ENCODE peak calls at places on chromosomes 7 and 10, in nine cellular contexts. One of them, this sample, is unnamed.

GRCh38 chr10:86374664-86375063 is 8.1 kb upstream of the GRID1 start:
- DNase-seq in endothelial cell: no peak
- DNase-seq in stimulated activated naive CD8-positive, alpha-beta T cell treated with anti-CD3 and anti-CD28 coated beads, Interleukin-15, amount 100 ng/mL, for 72 hours: no peak
- DNase-seq in osteocyte: peak; percentile 80
- DNase-seq in activated CD4-positive, alpha-beta memory T cell treated with anti-CD3 and anti-CD28 coated beads for 36 hours: peak; percentile 6
- DNase-seq in left cardiac atrium: no peak
- DNase-seq in foreskin fibroblast: no peak
- DNase-seq in HuH-7: no peak
- DNase-seq in GM23338: no peak
- DNase-seq in this sample: no peak

GRCh38 chr7:37052673-37053072 is 328.4 kb upstream of the AOAH start:
- DNase-seq in endothelial cell: peak; percentile 47
- DNase-seq in stimulated activated naive CD8-positive, alpha-beta T cell treated with anti-CD3 and anti-CD28 coated beads, Interleukin-15, amount 100 ng/mL, for 72 hours: no peak
- DNase-seq in osteocyte: no peak
- DNase-seq in activated CD4-positive, alpha-beta memory T cell treated with anti-CD3 and anti-CD28 coated beads for 36 hours: peak; percentile 35
- DNase-seq in left cardiac atrium: no peak
- DNase-seq in foreskin fibroblast: no peak
- DNase-seq in HuH-7: peak; percentile 55
- DNase-seq in GM23338: peak; percentile 86
- DNase-seq in this sample: peak; percentile 34

GRCh38 chr7:129535896-129536295 is 33.6 kb downstream of the SMKR1 start:
- DNase-seq in endothelial cell: no peak
- DNase-seq in stimulated activated naive CD8-positive, alpha-beta T cell treated with anti-CD3 and anti-CD28 coated beads, Interleukin-15, amount 100 ng/mL, for 72 hours: no peak
- DNase-seq in osteocyte: no peak
- DNase-seq in activated CD4-positive, alpha-beta memory T cell treated with anti-CD3 and anti-CD28 coated beads for 36 hours: peak; percentile 25
- DNase-seq in left cardiac atrium: no peak
- DNase-seq in foreskin fibroblast: no peak
- DNase-seq in HuH-7: no peak
- DNase-seq in GM23338: no peak
- DNase-seq in this sample: no peak

GRCh38 chr7:159049266-159050025 is 95.2 kb downstream of the VIPR2 start:
- DNase-seq in endothelial cell: no peak
- DNase-seq in stimulated activated naive CD8-positive, alpha-beta T cell treated with anti-CD3 and anti-CD28 coated beads, Interleukin-15, amount 100 ng/mL, for 72 hours: no peak
- DNase-seq in osteocyte: peak; percentile 75
- DNase-seq in activated CD4-positive, alpha-beta memory T cell treated with anti-CD3 and anti-CD28 coated beads for 36 hours: no peak
- DNase-seq in left cardiac atrium: no peak
- DNase-seq in foreskin fibroblast: no peak
- DNase-seq in HuH-7: no peak
- DNase-seq in GM23338: no peak
- DNase-seq in this sample: no peak

GRCh38 chr7:23600251-23600650 is 3.1 kb downstream of the CCDC126 start:
- DNase-seq in endothelial cell: no peak
- DNase-seq in stimulated activated naive CD8-positive, alpha-beta T cell treated with anti-CD3 and anti-CD28 coated beads, Interleukin-15, amount 100 ng/mL, for 72 hours: no peak
- DNase-seq in osteocyte: no peak
- DNase-seq in activated CD4-positive, alpha-beta memory T cell treated with anti-CD3 and anti-CD28 coated beads for 36 hours: no peak
- DNase-seq in left cardiac atrium: no peak
- DNase-seq in foreskin fibroblast: no peak
- DNase-seq in HuH-7: no peak
- DNase-seq in GM23338: peak; percentile 27
- DNase-seq in this sample: no peak

GRCh38 chr7:33903770-33904679 is 1.3 kb upstream of the BMPER start:
- DNase-seq in endothelial cell: peak; percentile 38
- DNase-seq in stimulated activated naive CD8-positive, alpha-beta T cell treated with anti-CD3 and anti-CD28 coated beads, Interleukin-15, amount 100 ng/mL, for 72 hours: peak; percentile 16
- DNase-seq in osteocyte: no peak
- DNase-seq in activated CD4-positive, alpha-beta memory T cell treated with anti-CD3 and anti-CD28 coated beads for 36 hours: peak; percentile 51
- DNase-seq in left cardiac atrium: peak; percentile 68
- DNase-seq in foreskin fibroblast: peak; percentile 70
- DNase-seq in HuH-7: peak; percentile 38
- DNase-seq in GM23338: peak; percentile 56
- DNase-seq in this sample: peak; percentile 30

GRCh38 chr7:125126376-125126775 is 196.8 kb upstream of the POT1 start:
- DNase-seq in endothelial cell: no peak
- DNase-seq in stimulated activated naive CD8-positive, alpha-beta T cell treated with anti-CD3 and anti-CD28 coated beads, Interleukin-15, amount 100 ng/mL, for 72 hours: no peak
- DNase-seq in osteocyte: no peak
- DNase-seq in activated CD4-positive, alpha-beta memory T cell treated with anti-CD3 and anti-CD28 coated beads for 36 hours: no peak
- DNase-seq in left cardiac atrium: no peak
- DNase-seq in foreskin fibroblast: no peak
- DNase-seq in HuH-7: no peak
- DNase-seq in GM23338: no peak
- DNase-seq in this sample: no peak

GRCh38 chr10:21172774-21173432 is 275.8 kb upstream of the NEBL start:
- DNase-seq in endothelial cell: peak; percentile 11
- DNase-seq in stimulated activated naive CD8-positive, alpha-beta T cell treated with anti-CD3 and anti-CD28 coated beads, Interleukin-15, amount 100 ng/mL, for 72 hours: peak; percentile 1
- DNase-seq in osteocyte: no peak
- DNase-seq in activated CD4-positive, alpha-beta memory T cell treated with anti-CD3 and anti-CD28 coated beads for 36 hours: no peak
- DNase-seq in left cardiac atrium: peak; percentile 33
- DNase-seq in foreskin fibroblast: no peak
- DNase-seq in HuH-7: peak; percentile 57
- DNase-seq in GM23338: peak; percentile 61
- DNase-seq in this sample: no peak

GRCh38 chr7:20219446-20220292 is 2.5 kb upstream of the MACC1 start:
- DNase-seq in endothelial cell: peak; percentile 52
- DNase-seq in stimulated activated naive CD8-positive, alpha-beta T cell treated with anti-CD3 and anti-CD28 coated beads, Interleukin-15, amount 100 ng/mL, for 72 hours: no peak
- DNase-seq in osteocyte: no peak
- DNase-seq in activated CD4-positive, alpha-beta memory T cell treated with anti-CD3 and anti-CD28 coated beads for 36 hours: peak; percentile 9
- DNase-seq in left cardiac atrium: peak; percentile 77
- DNase-seq in foreskin fibroblast: peak; percentile 92
- DNase-seq in HuH-7: peak; percentile 65
- DNase-seq in GM23338: peak; percentile 26
- DNase-seq in this sample: peak; percentile 4

GRCh38 chr10:74927701-74928100 is 101.3 kb downstream of the KAT6B start:
- DNase-seq in endothelial cell: no peak
- DNase-seq in stimulated activated naive CD8-positive, alpha-beta T cell treated with anti-CD3 and anti-CD28 coated beads, Interleukin-15, amount 100 ng/mL, for 72 hours: no peak
- DNase-seq in osteocyte: no peak
- DNase-seq in activated CD4-positive, alpha-beta memory T cell treated with anti-CD3 and anti-CD28 coated beads for 36 hours: no peak
- DNase-seq in left cardiac atrium: no peak
- DNase-seq in foreskin fibroblast: no peak
- DNase-seq in HuH-7: no peak
- DNase-seq in GM23338: no peak
- DNase-seq in this sample: no peak

GRCh38 chr7:86407291-86407690 is 236.4 kb upstream of the GRM3 start:
- DNase-seq in endothelial cell: no peak
- DNase-seq in stimulated activated naive CD8-positive, alpha-beta T cell treated with anti-CD3 and anti-CD28 coated beads, Interleukin-15, amount 100 ng/mL, for 72 hours: no peak
- DNase-seq in osteocyte: no peak
- DNase-seq in activated CD4-positive, alpha-beta memory T cell treated with anti-CD3 and anti-CD28 coated beads for 36 hours: no peak
- DNase-seq in left cardiac atrium: no peak
- DNase-seq in foreskin fibroblast: no peak
- DNase-seq in HuH-7: no peak
- DNase-seq in GM23338: no peak
- DNase-seq in this sample: no peak

GRCh38 chr10:17025444-17026295 is 103.9 kb downstream of the CUBN start:
- DNase-seq in endothelial cell: no peak
- DNase-seq in stimulated activated naive CD8-positive, alpha-beta T cell treated with anti-CD3 and anti-CD28 coated beads, Interleukin-15, amount 100 ng/mL, for 72 hours: peak; percentile 51
- DNase-seq in osteocyte: no peak
- DNase-seq in activated CD4-positive, alpha-beta memory T cell treated with anti-CD3 and anti-CD28 coated beads for 36 hours: peak; percentile 90
- DNase-seq in left cardiac atrium: peak; percentile 56
- DNase-seq in foreskin fibroblast: peak; percentile 99
- DNase-seq in HuH-7: no peak
- DNase-seq in GM23338: no peak
- DNase-seq in this sample: peak; percentile 93

GRCh38 chr10:43255644-43256431 is 11.0 kb downstream of the RASGEF1A start:
- DNase-seq in endothelial cell: peak; percentile 63
- DNase-seq in stimulated activated naive CD8-positive, alpha-beta T cell treated with anti-CD3 and anti-CD28 coated beads, Interleukin-15, amount 100 ng/mL, for 72 hours: peak; percentile 45
- DNase-seq in osteocyte: peak; percentile 82
- DNase-seq in activated CD4-positive, alpha-beta memory T cell treated with anti-CD3 and anti-CD28 coated beads for 36 hours: peak; percentile 54
- DNase-seq in left cardiac atrium: peak; percentile 8
- DNase-seq in foreskin fibroblast: no peak
- DNase-seq in HuH-7: peak; percentile 62
- DNase-seq in GM23338: peak; percentile 86
- DNase-seq in this sample: no peak

GRCh38 chr7:20797174-20798080 is 10.7 kb upstream of the SP8 start:
- DNase-seq in endothelial cell: no peak
- DNase-seq in stimulated activated naive CD8-positive, alpha-beta T cell treated with anti-CD3 and anti-CD28 coated beads, Interleukin-15, amount 100 ng/mL, for 72 hours: no peak
- DNase-seq in osteocyte: no peak
- DNase-seq in activated CD4-positive, alpha-beta memory T cell treated with anti-CD3 and anti-CD28 coated beads for 36 hours: peak; percentile 26
- DNase-seq in left cardiac atrium: no peak
- DNase-seq in foreskin fibroblast: no peak
- DNase-seq in HuH-7: no peak
- DNase-seq in GM23338: peak; percentile 77
- DNase-seq in this sample: no peak

GRCh38 chr7:74013539-74014272 is 14.3 kb upstream of the ELN start:
- DNase-seq in endothelial cell: no peak
- DNase-seq in stimulated activated naive CD8-positive, alpha-beta T cell treated with anti-CD3 and anti-CD28 coated beads, Interleukin-15, amount 100 ng/mL, for 72 hours: no peak
- DNase-seq in osteocyte: no peak
- DNase-seq in activated CD4-positive, alpha-beta memory T cell treated with anti-CD3 and anti-CD28 coated beads for 36 hours: no peak
- DNase-seq in left cardiac atrium: peak; percentile 73
- DNase-seq in foreskin fibroblast: no peak
- DNase-seq in HuH-7: no peak
- DNase-seq in GM23338: no peak
- DNase-seq in this sample: peak; percentile 21

GRCh38 chr7:112484671-112485097 is 3.9 kb downstream of the LSMEM1 start:
- DNase-seq in endothelial cell: no peak
- DNase-seq in stimulated activated naive CD8-positive, alpha-beta T cell treated with anti-CD3 and anti-CD28 coated beads, Interleukin-15, amount 100 ng/mL, for 72 hours: no peak
- DNase-seq in osteocyte: no peak
- DNase-seq in activated CD4-positive, alpha-beta memory T cell treated with anti-CD3 and anti-CD28 coated beads for 36 hours: no peak
- DNase-seq in left cardiac atrium: peak; percentile 51
- DNase-seq in foreskin fibroblast: peak; percentile 94
- DNase-seq in HuH-7: no peak
- DNase-seq in GM23338: no peak
- DNase-seq in this sample: peak; percentile 57

GRCh38 chr10:52741851-52742250 is 30.7 kb downstream of the MBL2 start:
- DNase-seq in endothelial cell: no peak
- DNase-seq in stimulated activated naive CD8-positive, alpha-beta T cell treated with anti-CD3 and anti-CD28 coated beads, Interleukin-15, amount 100 ng/mL, for 72 hours: no peak
- DNase-seq in osteocyte: no peak
- DNase-seq in activated CD4-positive, alpha-beta memory T cell treated with anti-CD3 and anti-CD28 coated beads for 36 hours: no peak
- DNase-seq in left cardiac atrium: no peak
- DNase-seq in foreskin fibroblast: no peak
- DNase-seq in HuH-7: no peak
- DNase-seq in GM23338: no peak
- DNase-seq in this sample: no peak

GRCh38 chr10:111204880-111205279 is 128.1 kb downstream of the ADRA2A start:
- DNase-seq in endothelial cell: no peak
- DNase-seq in stimulated activated naive CD8-positive, alpha-beta T cell treated with anti-CD3 and anti-CD28 coated beads, Interleukin-15, amount 100 ng/mL, for 72 hours: no peak
- DNase-seq in osteocyte: no peak
- DNase-seq in activated CD4-positive, alpha-beta memory T cell treated with anti-CD3 and anti-CD28 coated beads for 36 hours: no peak
- DNase-seq in left cardiac atrium: no peak
- DNase-seq in foreskin fibroblast: no peak
- DNase-seq in HuH-7: no peak
- DNase-seq in GM23338: no peak
- DNase-seq in this sample: no peak

GRCh38 chr7:96308253-96308949 is 13.5 kb downstream of the SLC25A13 start:
- DNase-seq in endothelial cell: no peak
- DNase-seq in stimulated activated naive CD8-positive, alpha-beta T cell treated with anti-CD3 and anti-CD28 coated beads, Interleukin-15, amount 100 ng/mL, for 72 hours: no peak
- DNase-seq in osteocyte: no peak
- DNase-seq in activated CD4-positive, alpha-beta memory T cell treated with anti-CD3 and anti-CD28 coated beads for 36 hours: no peak
- DNase-seq in left cardiac atrium: no peak
- DNase-seq in foreskin fibroblast: no peak
- DNase-seq in HuH-7: no peak
- DNase-seq in GM23338: peak; percentile 72
- DNase-seq in this sample: no peak

GRCh38 chr7:102321351-102322201 is 34.7 kb downstream of the SPDYE6 start:
- DNase-seq in endothelial cell: peak; percentile 46
- DNase-seq in stimulated activated naive CD8-positive, alpha-beta T cell treated with anti-CD3 and anti-CD28 coated beads, Interleukin-15, amount 100 ng/mL, for 72 hours: no peak
- DNase-seq in osteocyte: no peak
- DNase-seq in activated CD4-positive, alpha-beta memory T cell treated with anti-CD3 and anti-CD28 coated beads for 36 hours: peak; percentile 21
- DNase-seq in left cardiac atrium: peak; percentile 43
- DNase-seq in foreskin fibroblast: no peak
- DNase-seq in HuH-7: no peak
- DNase-seq in GM23338: peak; percentile 87
- DNase-seq in this sample: no peak

GRCh38 chr7:113710310-113711106 is 208.3 kb downstream of the PPP1R3A start:
- DNase-seq in endothelial cell: peak; percentile 75
- DNase-seq in stimulated activated naive CD8-positive, alpha-beta T cell treated with anti-CD3 and anti-CD28 coated beads, Interleukin-15, amount 100 ng/mL, for 72 hours: peak; percentile 27
- DNase-seq in osteocyte: no peak
- DNase-seq in activated CD4-positive, alpha-beta memory T cell treated with anti-CD3 and anti-CD28 coated beads for 36 hours: peak; percentile 24
- DNase-seq in left cardiac atrium: no peak
- DNase-seq in foreskin fibroblast: peak; percentile 49
- DNase-seq in HuH-7: peak; percentile 28
- DNase-seq in GM23338: peak; percentile 94
- DNase-seq in this sample: peak; percentile 63

GRCh38 chr10:128493811-128494210 is 367.6 kb upstream of the MKI67 start:
- DNase-seq in endothelial cell: no peak
- DNase-seq in stimulated activated naive CD8-positive, alpha-beta T cell treated with anti-CD3 and anti-CD28 coated beads, Interleukin-15, amount 100 ng/mL, for 72 hours: no peak
- DNase-seq in osteocyte: no peak
- DNase-seq in activated CD4-positive, alpha-beta memory T cell treated with anti-CD3 and anti-CD28 coated beads for 36 hours: no peak
- DNase-seq in left cardiac atrium: no peak
- DNase-seq in foreskin fibroblast: no peak
- DNase-seq in HuH-7: no peak
- DNase-seq in GM23338: no peak
- DNase-seq in this sample: no peak

GRCh38 chr7:132402751-132403245 is 173.5 kb downstream of the PLXNA4 start:
- DNase-seq in endothelial cell: no peak
- DNase-seq in stimulated activated naive CD8-positive, alpha-beta T cell treated with anti-CD3 and anti-CD28 coated beads, Interleukin-15, amount 100 ng/mL, for 72 hours: no peak
- DNase-seq in osteocyte: no peak
- DNase-seq in activated CD4-positive, alpha-beta memory T cell treated with anti-CD3 and anti-CD28 coated beads for 36 hours: no peak
- DNase-seq in left cardiac atrium: peak; percentile 73
- DNase-seq in foreskin fibroblast: peak; percentile 48
- DNase-seq in HuH-7: no peak
- DNase-seq in GM23338: no peak
- DNase-seq in this sample: no peak

GRCh38 chr10:129096340-129096984 is 370.6 kb upstream of the MGMT start:
- DNase-seq in endothelial cell: no peak
- DNase-seq in stimulated activated naive CD8-positive, alpha-beta T cell treated with anti-CD3 and anti-CD28 coated beads, Interleukin-15, amount 100 ng/mL, for 72 hours: no peak
- DNase-seq in osteocyte: no peak
- DNase-seq in activated CD4-positive, alpha-beta memory T cell treated with anti-CD3 and anti-CD28 coated beads for 36 hours: no peak
- DNase-seq in left cardiac atrium: peak; percentile 33
- DNase-seq in foreskin fibroblast: peak; percentile 8
- DNase-seq in HuH-7: no peak
- DNase-seq in GM23338: no peak
- DNase-seq in this sample: peak; percentile 93

GRCh38 chr7:130144632-130145171 is 60.5 kb downstream of the TMEM209 start:
- DNase-seq in endothelial cell: no peak
- DNase-seq in stimulated activated naive CD8-positive, alpha-beta T cell treated with anti-CD3 and anti-CD28 coated beads, Interleukin-15, amount 100 ng/mL, for 72 hours: no peak
- DNase-seq in osteocyte: peak; percentile 63
- DNase-seq in activated CD4-positive, alpha-beta memory T cell treated with anti-CD3 and anti-CD28 coated beads for 36 hours: no peak
- DNase-seq in left cardiac atrium: no peak
- DNase-seq in foreskin fibroblast: peak; percentile 36
- DNase-seq in HuH-7: no peak
- DNase-seq in GM23338: no peak
- DNase-seq in this sample: no peak

This sample was measured in fibroblast of the conjunctiva.